ENCODE peak calls at places on chromosomes 5 and 9, in ten cellular contexts. S is omental fat pad; L is CD8-positive, alpha-beta T cell; J is fibroblast of pulmonary artery; G is WTC11; Y is coronary artery; U is cardiac muscle cell; F is cardiac fibroblast; R is lung; I is RWPE1. B is an unnamed sample.

GRCh38 chr5:1656271-1656975 is 132.7 kb upstream of the LPCAT1 start:
- DNase-seq in S (no peak), L (peak), J (no peak), G (no peak), Y (no peak), U (no peak), F (no peak), R (no peak), I (no peak), B (no peak)

GRCh38 chr9:37028425-37029031 is 5.5 kb downstream of the PAX5 start:
- DNase-seq in S (no peak), L (no peak), J (no peak), G (no peak), Y (no peak), U (no peak), F (no peak), R (no peak), I (no peak), B (no peak)

GRCh38 chr5:150452914-150453313 is 3.4 kb upstream of the RPS14 start:
- DNase-seq in S (no peak), L (no peak), J (no peak), G (no peak), Y (no peak), U (no peak), F (no peak), R (no peak), I (no peak), B (no peak)

GRCh38 chr5:102715405-102715804 is 39.7 kb upstream of the PAM start:
- DNase-seq in S (no peak), L (no peak), J (peak), G (no peak), Y (no peak), U (peak), F (peak), R (no peak), I (peak), B (no peak)

GRCh38 chr9:136133191-136133958 is 14.7 kb upstream of the TMEM250 start:
- DNase-seq in S (no peak), L (no peak), J (peak), G (peak), Y (no peak), U (peak), F (peak), R (no peak), I (no peak), B (no peak)

GRCh38 chr9:13444272-13444608 is 164.7 kb upstream of the MPDZ start:
- DNase-seq in S (no peak), L (no peak), J (no peak), G (no peak), Y (no peak), U (no peak), F (no peak), R (no peak), I (no peak), B (no peak)

GRCh38 chr9:87504938-87505337 is 7.3 kb downstream of the DAPK1 start:
- DNase-seq in S (no peak), L (no peak), J (no peak), G (no peak), Y (no peak), U (no peak), F (no peak), R (no peak), I (no peak), B (no peak)

GRCh38 chr5:98768160-98769005 is 5.1 kb upstream of the RGMB start:
- DNase-seq in S (peak), L (peak), J (peak), G (peak), Y (no peak), U (peak), F (peak), R (peak), I (peak), B (no peak)

GRCh38 chr9:134132208-134132870 is 3.5 kb upstream of the WDR5 start:
- DNase-seq in S (no peak), L (no peak), J (no peak), G (no peak), Y (no peak), U (no peak), F (no peak), R (no peak), I (no peak), B (no peak)

GRCh38 chr9:980621-981020 is 4.2 kb downstream of the DMRT3 start:
- DNase-seq in S (no peak), L (no peak), J (no peak), G (no peak), Y (no peak), U (no peak), F (no peak), R (no peak), I (no peak), B (no peak)

GRCh38 chr5:172410160-172410559 is 44.2 kb downstream of the SH3PXD2B start:
- DNase-seq in S (no peak), L (no peak), J (peak), G (no peak), Y (no peak), U (peak), F (no peak), R (no peak), I (no peak), B (no peak)

GRCh38 chr5:9605459-9605858 is 24.7 kb downstream of the TAS2R1 start:
- DNase-seq in S (no peak), L (no peak), J (no peak), G (no peak), Y (no peak), U (no peak), F (no peak), R (no peak), I (no peak), B (no peak)

DNA sequence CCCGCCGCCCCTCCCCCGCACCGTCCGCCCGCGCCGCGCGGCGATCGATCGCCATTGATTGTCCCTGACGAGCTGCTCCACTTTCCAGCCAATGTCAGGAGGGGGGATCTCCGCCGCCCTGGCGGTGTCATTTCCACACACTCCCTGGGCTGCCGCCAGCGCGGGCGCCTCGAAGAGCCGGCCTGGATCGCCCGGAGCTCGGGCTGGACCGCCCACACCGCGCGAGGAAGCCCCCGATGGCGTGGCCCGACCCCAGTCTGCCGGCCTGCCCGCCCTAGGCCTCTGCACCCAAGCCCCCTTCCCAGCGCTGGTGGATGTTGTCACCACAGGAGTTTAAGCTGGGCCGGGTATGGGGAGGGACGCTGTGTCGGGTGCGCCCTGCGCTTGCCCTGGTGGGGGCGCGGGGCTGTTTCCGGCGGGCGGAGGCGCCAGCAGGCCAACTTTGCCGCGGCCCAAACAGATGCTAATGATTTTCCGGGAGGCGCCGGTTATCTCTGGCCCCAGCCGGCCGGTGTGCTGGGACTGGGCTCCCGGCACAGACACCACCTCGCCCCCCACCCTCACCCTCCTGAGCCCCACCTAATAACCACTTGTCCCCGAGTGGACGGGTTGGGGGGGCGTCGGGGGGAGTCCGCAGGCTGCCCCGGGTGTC is 10.6 kb upstream of the CXXC5 start:
- DNase-seq in S (no peak), L (peak), J (peak), G (peak), Y (peak), U (peak), F (peak), R (peak), I (no peak), B (peak)
- TF ChIP-seq CTCF in S (no peak), L (no peak), J (no peak), G (no peak), Y (peak), U (no peak), F (no peak), R (no peak), I (no peak), B (no peak)

GRCh38 chr5:11607944-11608343 is 296.3 kb downstream of the CTNND2 start:
- DNase-seq in S (no peak), L (no peak), J (no peak), G (no peak), Y (no peak), U (no peak), F (no peak), R (no peak), I (no peak), B (no peak)

GRCh38 chr5:11596657-11597071 is 307.6 kb downstream of the CTNND2 start:
- DNase-seq in S (no peak), L (no peak), J (no peak), G (no peak), Y (no peak), U (no peak), F (no peak), R (no peak), I (no peak), B (no peak)

GRCh38 chr5:11599499-11599898 is 304.7 kb downstream of the CTNND2 start:
- DNase-seq in S (no peak), L (no peak), J (no peak), G (no peak), Y (no peak), U (no peak), F (no peak), R (no peak), I (no peak), B (no peak)

GRCh38 chr5:11602298-11602697 is 301.9 kb downstream of the CTNND2 start:
- DNase-seq in S (no peak), L (no peak), J (no peak), G (no peak), Y (no peak), U (no peak), F (no peak), R (no peak), I (no peak), B (no peak)
- TF ChIP-seq CTCF in S (no peak), L (no peak), J (no peak), G (no peak), Y (no peak), U (no peak), F (no peak), R (no peak), I (no peak), B (no peak)

GRCh38 chr9:123955637-123956036 is 25.7 kb upstream of the DENND1A start:
- DNase-seq in S (no peak), L (no peak), J (no peak), G (no peak), Y (no peak), U (no peak), F (no peak), R (no peak), I (no peak), B (no peak)
- TF ChIP-seq CTCF in S (no peak), L (no peak), J (no peak), G (no peak), Y (no peak), U (no peak), F (no peak), R (no peak), I (no peak), B (no peak)

GRCh38 chr5:132237141-132237540 is 9.5 kb upstream of the P4HA2 start:
- DNase-seq in S (no peak), L (no peak), J (no peak), G (no peak), Y (peak), U (no peak), F (no peak), R (no peak), I (no peak), B (no peak)
- TF ChIP-seq CTCF in S (no peak), L (no peak), J (no peak), G (no peak), Y (no peak), U (no peak), F (peak), R (no peak), I (no peak), B (no peak)

GRCh38 chr5:39948867-39949468 is 524.2 kb upstream of the DAB2 start:
- DNase-seq in S (peak), L (peak), J (peak), G (peak), Y (no peak), U (peak), F (peak), R (peak), I (peak), B (peak)

GRCh38 chr5:39955156-39955555 is 530.4 kb upstream of the DAB2 start:
- DNase-seq in S (no peak), L (no peak), J (no peak), G (no peak), Y (no peak), U (no peak), F (no peak), R (no peak), I (no peak), B (no peak)

GRCh38 chr5:39947657-39948056 is 522.9 kb upstream of the DAB2 start:
- DNase-seq in S (no peak), L (no peak), J (peak), G (no peak), Y (no peak), U (peak), F (peak), R (no peak), I (no peak), B (no peak)

DNA sequence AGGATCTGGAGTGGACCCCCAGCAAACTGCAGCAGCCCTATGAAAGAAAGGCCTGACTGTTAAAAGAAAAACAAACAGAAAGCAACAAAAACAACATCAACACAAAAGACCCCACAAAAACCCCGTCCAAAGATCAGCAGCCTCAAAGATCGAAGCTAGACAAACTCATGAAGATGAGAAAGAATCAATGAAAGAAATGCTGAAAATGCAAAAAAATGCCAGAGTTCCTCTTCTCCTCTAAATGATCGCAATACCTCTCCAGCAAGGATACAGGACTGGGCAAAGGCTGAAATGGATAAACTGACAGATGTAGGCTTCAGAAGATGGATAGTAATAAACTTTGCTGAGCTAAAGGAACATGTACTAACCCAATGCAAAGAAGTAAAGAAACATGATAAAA is 526.3 kb upstream of the DAB2 start:
- DNase-seq in S (no peak), L (no peak), J (no peak), G (no peak), Y (no peak), U (no peak), F (no peak), R (no peak), I (no peak), B (no peak)
- TF ChIP-seq CTCF in S (no peak), L (no peak), J (no peak), G (no peak), Y (no peak), U (no peak), F (no peak), R (no peak), I (no peak), B (no peak)

GRCh38 chr9:127490831-127491230 is 39.5 kb downstream of the LRSAM1 start:
- DNase-seq in S (no peak), L (no peak), J (no peak), G (no peak), Y (no peak), U (no peak), F (no peak), R (no peak), I (no peak), B (no peak)

GRCh38 chr9:127491516-127491915 is 40.2 kb downstream of the LRSAM1 start:
- DNase-seq in S (no peak), L (no peak), J (no peak), G (no peak), Y (no peak), U (no peak), F (no peak), R (no peak), I (no peak), B (no peak)

GRCh38 chr9:127492616-127493015 is 41.3 kb downstream of the LRSAM1 start:
- DNase-seq in S (no peak), L (no peak), J (no peak), G (no peak), Y (no peak), U (no peak), F (no peak), R (no peak), I (no peak), B (no peak)

GRCh38 chr9:127488946-127489345 is 37.6 kb downstream of the LRSAM1 start:
- DNase-seq in S (no peak), L (no peak), J (no peak), G (no peak), Y (no peak), U (no peak), F (no peak), R (no peak), I (no peak), B (no peak)

GRCh38 chr9:127489471-127490115 is 38.3 kb downstream of the LRSAM1 start:
- DNase-seq in S (no peak), L (no peak), J (no peak), G (peak), Y (no peak), U (no peak), F (no peak), R (no peak), I (no peak), B (no peak)
- TF ChIP-seq CTCF in S (no peak), L (no peak), J (no peak), G (no peak), Y (no peak), U (no peak), F (peak), R (no peak), I (no peak), B (no peak)

GRCh38 chr5:15807861-15808260 is 307.9 kb downstream of the FBXL7 start:
- DNase-seq in S (no peak), L (no peak), J (peak), G (peak), Y (no peak), U (peak), F (peak), R (no peak), I (no peak), B (no peak)
- TF ChIP-seq CTCF in S (no peak), L (no peak), J (peak), G (no peak), Y (no peak), U (peak), F (peak), R (no peak), I (no peak), B (no peak)

DNA sequence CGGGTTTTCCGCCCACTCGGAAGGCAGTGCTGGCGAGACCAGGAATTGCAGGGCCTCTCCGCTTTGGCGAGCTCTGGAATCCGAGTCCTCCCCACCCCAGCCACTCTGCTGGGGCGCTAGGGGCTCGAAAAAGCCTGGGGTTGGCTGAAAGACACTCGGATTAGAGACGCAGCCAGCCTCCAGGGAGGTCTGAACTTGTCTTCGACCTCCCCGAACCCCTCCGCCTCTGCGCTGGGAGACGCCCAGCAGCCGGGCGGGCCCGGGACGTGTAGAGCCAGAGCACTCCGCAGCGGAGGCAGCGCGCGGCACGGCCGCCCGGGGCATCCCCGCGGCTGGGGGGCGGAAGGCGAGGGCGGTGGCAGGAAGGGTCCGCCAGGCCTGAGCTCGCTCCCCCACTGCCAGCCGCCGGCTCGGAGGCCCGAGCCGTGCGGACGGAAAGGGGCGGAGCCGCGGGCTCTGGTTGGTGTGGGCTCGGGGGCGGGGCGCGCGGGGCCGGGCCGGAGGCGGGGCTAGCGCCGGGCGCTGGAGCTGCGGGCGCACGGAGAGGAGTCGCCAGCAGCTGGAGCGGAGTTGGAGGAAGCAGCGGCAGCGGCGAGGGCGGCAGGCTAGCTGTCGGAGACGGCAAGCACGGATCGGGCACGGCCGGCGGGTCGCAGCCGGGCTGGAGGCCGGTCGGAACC is at the start of gene PIK3R1:
- DNase-seq in S (peak), L (peak), J (peak), G (peak), Y (peak), U (peak), F (peak), R (peak), I (peak), B (peak)
- TF ChIP-seq CTCF in S (no peak), L (no peak), J (peak), G (no peak), Y (no peak), U (peak), F (peak), R (no peak), I (peak), B (peak)

GRCh38 chr5:153153086-153153485 is 337.4 kb upstream of the GRIA1 start:
- DNase-seq in S (no peak), L (no peak), J (peak), G (no peak), Y (no peak), U (peak), F (peak), R (no peak), I (no peak), B (no peak)

GRCh38 chr5:153151558-153151957 is 338.9 kb upstream of the GRIA1 start:
- DNase-seq in S (no peak), L (no peak), J (no peak), G (no peak), Y (no peak), U (no peak), F (no peak), R (no peak), I (no peak), B (no peak)

GRCh38 chr5:153148624-153148976 is 341.9 kb upstream of the GRIA1 start:
- DNase-seq in S (no peak), L (no peak), J (no peak), G (no peak), Y (no peak), U (no peak), F (no peak), R (no peak), I (no peak), B (no peak)

DNA sequence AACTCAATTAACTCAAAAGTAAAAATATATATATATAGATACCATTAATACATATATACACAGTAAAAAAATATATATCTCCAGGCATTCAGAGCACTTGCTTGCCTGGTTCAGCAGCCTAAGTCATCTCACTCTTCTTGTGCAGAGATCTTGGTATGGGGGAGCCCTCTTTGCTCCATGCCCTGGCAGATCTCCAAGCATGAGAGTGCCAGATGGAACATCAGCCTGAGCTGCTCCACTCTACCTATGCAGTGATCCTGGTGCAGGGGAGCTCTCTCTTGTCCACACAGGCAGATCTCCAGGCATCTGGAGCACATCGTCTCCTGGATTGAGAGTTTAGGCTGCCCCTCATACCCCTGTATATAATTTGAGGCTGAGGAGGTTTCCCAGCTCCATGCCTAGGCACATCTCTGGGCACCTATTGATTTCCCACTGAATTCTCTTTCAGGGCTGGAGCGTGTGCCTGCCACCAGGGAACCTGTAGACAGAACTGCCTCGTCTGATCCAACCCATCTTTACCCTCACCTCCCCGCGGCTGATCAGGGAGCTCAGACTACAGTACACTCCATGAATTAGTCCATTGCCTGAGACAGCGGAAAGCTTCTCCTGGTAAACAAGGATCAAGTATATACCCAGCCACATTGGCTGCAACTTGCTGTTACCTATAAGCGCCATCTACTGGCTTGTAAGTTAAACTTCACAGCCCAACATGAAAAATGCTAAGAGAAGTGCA is 342.4 kb upstream of the GRIA1 start:
- DNase-seq in S (no peak), L (no peak), J (peak), G (peak), Y (no peak), U (peak), F (peak), R (no peak), I (peak), B (no peak)
- TF ChIP-seq CTCF in S (no peak), L (no peak), J (peak), G (peak), Y (no peak), U (peak), F (peak), R (peak), I (peak), B (no peak)